ENCODE peak calls at places on chromosomes 11 and 22, in nine cellular contexts. T is nephron progenitor cell; J is fibroblast of mammary gland; A is heart right ventricle; M is amniotic stem cell; B is AG09319; V is substantia nigra; P is naive thymus-derived CD8-positive, alpha-beta T cell; F is SIG-M5. X is an unnamed sample.
A peak's percentile ranks its signal among the peaks of the same experiment; 100 is the strongest.

GRCh38 chr11:75668508-75669297 is at the start of gene MAP6:
- DNase-seq in P (no peak), F (no peak), B (no peak), A (peak; percentile 41), M (no peak), J (no peak), V (peak; percentile 67), T (peak; percentile 61), X (peak; percentile 36)

GRCh38 chr11:10696797-10697620 is 3.5 kb upstream of the IRAG1 start:
- DNase-seq in V (no peak), A (no peak), T (no peak), P (no peak), B (no peak), J (no peak), M (no peak), F (no peak), X (no peak)

GRCh38 chr22:40036591-40037225 is 42.0 kb downstream of the FAM83F start:
- DNase-seq in J (peak; percentile 77), T (peak; percentile 73), V (peak; percentile 70), A (peak; percentile 51), M (peak; percentile 44), P (peak; percentile 22), B (peak; percentile 28), F (no peak), X (peak; percentile 83)

GRCh38 chr11:85922367-85922766 is 67.2 kb downstream of the CCDC83 start:
- DNase-seq in J (no peak), T (no peak), A (no peak), B (no peak), M (no peak), P (no peak), F (no peak), V (no peak), X (no peak)

GRCh38 chr11:6022954-6023353 is 7.6 kb downstream of the OR56A1 start:
- DNase-seq in P (no peak), B (no peak), T (peak; percentile 12), A (no peak), F (no peak), J (peak; percentile 50), V (no peak), M (no peak), X (peak; percentile 54)

GRCh38 chr11:40722179-40722795 is 737.2 kb downstream of the LRRC4C start:
- DNase-seq in M (no peak), A (no peak), T (peak; percentile 38), J (peak; percentile 2), B (no peak), V (no peak), F (no peak), P (no peak), X (peak; percentile 37)

GRCh38 chr11:122436188-122436555 is 219.3 kb upstream of the UBASH3B start:
- DNase-seq in A (no peak), B (no peak), M (no peak), F (no peak), J (no peak), T (no peak), P (no peak), V (no peak), X (no peak)

GRCh38 chr11:103994111-103994510 is 42.3 kb upstream of the DDI1 start:
- DNase-seq in F (no peak), A (no peak), J (peak; percentile 61), P (no peak), V (no peak), M (no peak), T (no peak), B (no peak), X (no peak)

GRCh38 chr22:31707519-31707918 is 42.4 kb downstream of the PRR14L start:
- DNase-seq in A (no peak), B (no peak), F (no peak), M (no peak), J (no peak), P (no peak), V (no peak), T (no peak), X (no peak)

GRCh38 chr11:105100206-105100605 is 39.4 kb downstream of the CARD18 start:
- DNase-seq in T (no peak), B (no peak), A (no peak), F (no peak), M (no peak), J (no peak), P (no peak), V (no peak), X (no peak)

GRCh38 chr22:26592368-26593015 is 2.6 kb upstream of the TPST2 start:
- DNase-seq in F (no peak), P (peak; percentile 59), A (no peak), T (no peak), M (no peak), V (no peak), B (no peak), J (no peak), X (peak; percentile 65)

GRCh38 chr11:105609832-105610781 is at the start of gene GRIA4:
- DNase-seq in T (peak; percentile 74), A (peak; percentile 9), J (peak; percentile 23), B (no peak), P (no peak), V (peak; percentile 81), F (no peak), M (no peak), X (no peak)

GRCh38 chr11:60934790-60935605 is 10.7 kb downstream of the TMEM132A start:
- DNase-seq in P (no peak), F (no peak), A (no peak), V (no peak), M (no peak), J (no peak), T (no peak), B (no peak), X (no peak)

GRCh38 chr11:19934828-19935259 is 222.2 kb downstream of the NAV2 start:
- DNase-seq in A (no peak), M (peak; percentile 70), V (peak; percentile 9), F (no peak), B (no peak), J (peak; percentile 94), T (no peak), P (no peak), X (no peak)

GRCh38 chr22:38314992-38315800 is 2.0 kb downstream of the CSNK1E start:
- DNase-seq in M (no peak), T (no peak), J (peak; percentile 41), A (peak; percentile 41), B (no peak), F (no peak), P (no peak), V (peak; percentile 50), X (no peak)

GRCh38 chr11:125892071-125892470 is 4.6 kb downstream of the HYLS1 start:
- DNase-seq in V (no peak), B (no peak), F (no peak), A (no peak), T (no peak), P (no peak), M (no peak), J (peak; percentile 61), X (no peak)

GRCh38 chr11:68146704-68147474 is 25.7 kb upstream of the CHKA start:
- DNase-seq in P (no peak), M (no peak), V (peak; percentile 30), F (no peak), A (peak; percentile 52), T (no peak), J (peak; percentile 26), B (no peak), X (no peak)

GRCh38 chr22:44550666-44551491 is 52.8 kb upstream of the RTL6 start:
- DNase-seq in T (no peak), F (peak; percentile 34), P (no peak), V (no peak), A (peak; percentile 69), B (peak; percentile 96), J (peak; percentile 93), M (no peak), X (peak; percentile 81)

GRCh38 chr11:35523351-35523768 is 2.1 kb downstream of the PAMR1 start:
- DNase-seq in J (peak; percentile 80), V (no peak), M (no peak), T (no peak), B (peak; percentile 71), F (no peak), P (no peak), A (no peak), X (no peak)

GRCh38 chr11:123516238-123516637 is 86.2 kb downstream of the GRAMD1B start:
- DNase-seq in V (no peak), T (no peak), M (no peak), J (no peak), P (no peak), F (no peak), A (no peak), B (no peak), X (no peak)

GRCh38 chr11:112320668-112321067 is 60.0 kb upstream of the PLET1 start:
- DNase-seq in B (no peak), T (no peak), V (peak; percentile 10), P (no peak), F (no peak), J (peak; percentile 86), A (peak; percentile 65), M (peak; percentile 10), X (no peak)

GRCh38 chr11:73810637-73811036 is 23.0 kb downstream of the MRPL48 start:
- DNase-seq in V (no peak), B (no peak), M (no peak), T (no peak), A (no peak), P (no peak), F (no peak), J (no peak), X (no peak)

GRCh38 chr11:27294654-27295053 is 68.4 kb downstream of the CCDC34 start:
- DNase-seq in F (no peak), V (no peak), P (no peak), B (no peak), T (no peak), A (no peak), J (no peak), M (no peak), X (no peak)

GRCh38 chr11:120013325-120014250 is 124.3 kb downstream of the TRIM29 start:
- DNase-seq in A (peak; percentile 53), M (no peak), F (no peak), J (peak; percentile 25), P (no peak), V (peak; percentile 76), T (peak; percentile 77), B (no peak), X (peak; percentile 55)

GRCh38 chr11:27282141-27282590 is 80.8 kb downstream of the CCDC34 start:
- DNase-seq in T (no peak), V (no peak), J (peak; percentile 95), P (no peak), A (peak; percentile 55), F (no peak), M (peak; percentile 63), B (peak; percentile 95), X (no peak)

GRCh38 chr11:86416494-86416893 is 41.8 kb downstream of the CCDC81 start:
- DNase-seq in A (no peak), F (no peak), V (no peak), M (no peak), T (no peak), J (no peak), B (no peak), P (no peak), X (no peak)

GRCh38 chr11:75429902-75430691 is 2.9 kb downstream of the KLHL35 start:
- DNase-seq in V (peak; percentile 59), A (peak; percentile 69), F (no peak), B (no peak), P (peak; percentile 53), M (peak; percentile 52), J (peak; percentile 58), T (peak; percentile 81), X (peak; percentile 46)

GRCh38 chr11:129323896-129324522 is 51.6 kb upstream of the BARX2 start:
- DNase-seq in A (peak; percentile 29), J (peak; percentile 58), V (no peak), P (no peak), B (peak; percentile 4), F (peak; percentile 63), M (no peak), T (no peak), X (peak; percentile 91)

GRCh38 chr22:48889887-48890692 is 937.6 kb downstream of the BRD1 start:
- DNase-seq in T (no peak), A (no peak), B (no peak), J (no peak), V (no peak), P (no peak), M (no peak), F (no peak), X (no peak)

GRCh38 chr11:111840143-111840542 is 31.2 kb downstream of the ALG9 start:
- DNase-seq in P (no peak), A (no peak), T (no peak), B (no peak), V (no peak), M (no peak), J (no peak), F (no peak), X (no peak)

GRCh38 chr22:46125311-46125710 is 25.0 kb upstream of the PPARA start:
- DNase-seq in P (no peak), J (no peak), A (no peak), F (no peak), B (no peak), V (no peak), M (no peak), T (no peak), X (no peak)

X was measured in NB4.